ENCODE peak calls at places on chromosomes 4 and X, in nine cellular contexts. T is fibroblast of lung, K is astrocyte of the spinal cord, Z is lower lobe of right lung, F is endothelial cell, G is MM.1S, X is activated B cell treated with CpG ODN at 0.5 μM for 24 hours, J is mucosa of descending colon, U is astrocyte of the cerebellum. Y is an unnamed sample.

GRCh38 chrX:40098264-40099045 is 697 bp upstream of the BCOR start:
- DNase-seq in T (peak; percentile 56), K (peak; percentile 61), Z (peak; percentile 62), F (peak; percentile 30), G (peak; percentile 71), X (peak; percentile 54), J (peak; percentile 76), U (no peak), Y (no peak)

GRCh38 chr4:169179609-169180526 is 90.9 kb downstream of the SH3RF1 start:
- DNase-seq in T (peak; percentile 53), K (peak; percentile 55), Z (no peak), F (no peak), G (no peak), X (no peak), J (no peak), U (no peak), Y (no peak)

GRCh38 chr4:101345271-101345595 is 2.1 kb downstream of the PPP3CA start:
- DNase-seq in T (peak; percentile 43), K (peak; percentile 37), Z (no peak), F (peak; percentile 14), G (no peak), X (peak; percentile 25), J (no peak), U (no peak), Y (peak; percentile 43)

GRCh38 chr4:26424143-26424542 is 66.1 kb downstream of the CCKAR start:
- DNase-seq in T (peak; percentile 44), K (no peak), Z (no peak), F (no peak), G (no peak), X (no peak), J (no peak), U (no peak), Y (no peak)

GRCh38 chrX:124010157-124010556 is 48.7 kb downstream of the STAG2 start:
- DNase-seq in T (no peak), K (no peak), Z (no peak), F (no peak), G (no peak), X (no peak), J (no peak), U (no peak), Y (no peak)

GRCh38 chr4:69497081-69497480 is 1.4 kb upstream of the UGT2B4 start:
- DNase-seq in T (peak; percentile 92), K (peak; percentile 83), Z (no peak), F (no peak), G (peak; percentile 22), X (no peak), J (no peak), U (peak; percentile 62), Y (no peak)

GRCh38 chr4:12724520-12724919 is 759.6 kb downstream of the RAB28 start:
- DNase-seq in T (no peak), K (no peak), Z (no peak), F (no peak), G (peak; percentile 76), X (no peak), J (no peak), U (no peak), Y (no peak)

GRCh38 chr4:121696641-121697461 is at the start of gene ANXA5:
- DNase-seq in T (peak; percentile 87), K (peak; percentile 89), Z (peak; percentile 94), F (peak; percentile 88), G (peak; percentile 90), X (peak; percentile 76), J (peak; percentile 92), U (peak; percentile 53), Y (peak; percentile 83)

GRCh38 chrX:77442728-77443127 is 4.5 kb upstream of the FGF16 start:
- DNase-seq in T (peak; percentile 95), K (peak; percentile 75), Z (no peak), F (no peak), G (no peak), X (no peak), J (no peak), U (peak; percentile 59), Y (no peak)

GRCh38 chr4:68895561-68896198 is 55.9 kb downstream of the UGT2A3 start:
- DNase-seq in T (peak; percentile 47), K (no peak), Z (no peak), F (no peak), G (no peak), X (no peak), J (no peak), U (no peak), Y (no peak)

GRCh38 chr4:9847971-9848764 is 66.7 kb downstream of the DRD5 start:
- DNase-seq in T (no peak), K (no peak), Z (no peak), F (no peak), G (no peak), X (no peak), J (no peak), U (no peak), Y (no peak)

GRCh38 chr4:26583538-26583864 is 383 bp upstream of the TBC1D19 start:
- DNase-seq in T (peak; percentile 81), K (no peak), Z (no peak), F (no peak), G (no peak), X (no peak), J (no peak), U (no peak), Y (no peak)

GRCh38 chr4:4599886-4600285 is 58.0 kb upstream of the STX18 start:
- DNase-seq in T (no peak), K (no peak), Z (no peak), F (no peak), G (no peak), X (no peak), J (no peak), U (no peak), Y (no peak)

GRCh38 chrX:155612312-155613224 is at the start of gene TMLHE:
- DNase-seq in T (peak; percentile 57), K (peak; percentile 57), Z (peak; percentile 70), F (peak; percentile 33), G (peak; percentile 52), X (peak; percentile 51), J (peak; percentile 86), U (peak; percentile 3), Y (peak; percentile 7)

GRCh38 chr4:153345011-153345981 is 808 bp downstream of the MND1 start:
- DNase-seq in T (peak; percentile 61), K (peak; percentile 63), Z (peak; percentile 53), F (peak; percentile 43), G (peak; percentile 78), X (peak; percentile 28), J (peak; percentile 59), U (no peak), Y (peak; percentile 32)

GRCh38 chr4:38013461-38014366 is 53.5 kb downstream of the PTTG2 start:
- DNase-seq in T (peak; percentile 49), K (peak; percentile 76), Z (no peak), F (no peak), G (no peak), X (no peak), J (no peak), U (peak; percentile 53), Y (no peak)

GRCh38 chr4:168679397-168680176 is 182.7 kb downstream of the PALLD start:
- DNase-seq in T (no peak), K (no peak), Z (no peak), F (no peak), G (no peak), X (no peak), J (no peak), U (no peak), Y (no peak)

GRCh38 chr4:15955670-15956069 is 7.3 kb downstream of the FGFBP2 start:
- DNase-seq in T (peak; percentile 13), K (peak; percentile 17), Z (no peak), F (no peak), G (peak; percentile 12), X (no peak), J (no peak), U (no peak), Y (no peak)

GRCh38 chr4:165378763-165379631 is at the start of gene CPE:
- DNase-seq in T (peak; percentile 78), K (peak; percentile 83), Z (peak; percentile 82), F (peak; percentile 77), G (peak; percentile 63), X (peak; percentile 40), J (peak; percentile 69), U (no peak), Y (no peak)

GRCh38 chrX:38805294-38806053 is 4.2 kb downstream of the MID1IP1 start:
- DNase-seq in T (peak; percentile 68), K (peak; percentile 81), Z (peak; percentile 82), F (peak; percentile 42), G (peak; percentile 55), X (peak; percentile 51), J (peak; percentile 80), U (peak; percentile 29), Y (peak; percentile 57)
- TF ChIP-seq CTCF in T (peak; percentile 1), K (no peak), Z (no peak), F (no peak), G (no peak), X (no peak), J (no peak), U (no peak), Y (no peak)

DNA sequence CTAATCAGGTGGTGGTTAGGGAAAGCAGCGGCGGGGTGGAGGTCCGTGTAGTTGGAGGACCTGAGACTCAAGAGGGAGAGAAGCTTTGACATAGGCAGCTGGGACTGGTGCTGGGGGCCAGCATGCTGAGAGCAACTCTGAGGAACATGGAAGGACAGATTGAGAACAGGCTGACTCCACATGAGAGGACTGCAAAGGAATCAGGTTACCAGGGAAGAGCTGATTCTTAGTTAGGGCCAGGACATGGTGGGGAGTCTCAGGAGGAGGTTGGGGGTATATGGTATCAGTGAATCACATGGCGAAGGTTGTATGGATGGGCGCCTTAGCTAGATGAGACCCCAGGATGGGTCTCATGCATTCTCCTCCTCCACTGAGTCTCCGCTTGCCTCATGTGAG is 264.0 kb upstream of the BOD1L1 start:
- DNase-seq in T (peak; percentile 56), K (peak; percentile 80), Z (no peak), F (no peak), G (no peak), X (no peak), J (no peak), U (no peak), Y (no peak)
- TF ChIP-seq CTCF in T (no peak), K (no peak), Z (no peak), F (no peak), G (no peak), X (no peak), J (no peak), U (no peak), Y (no peak)

GRCh38 chrX:69025802-69026301 is 139.4 kb downstream of the PJA1 start:
- DNase-seq in T (peak; percentile 62), K (peak; percentile 27), Z (no peak), F (no peak), G (no peak), X (no peak), J (no peak), U (no peak), Y (no peak)
- TF ChIP-seq CTCF in T (no peak), K (no peak), Z (no peak), F (no peak), G (no peak), X (no peak), J (no peak), U (no peak), Y (no peak)

DNA sequence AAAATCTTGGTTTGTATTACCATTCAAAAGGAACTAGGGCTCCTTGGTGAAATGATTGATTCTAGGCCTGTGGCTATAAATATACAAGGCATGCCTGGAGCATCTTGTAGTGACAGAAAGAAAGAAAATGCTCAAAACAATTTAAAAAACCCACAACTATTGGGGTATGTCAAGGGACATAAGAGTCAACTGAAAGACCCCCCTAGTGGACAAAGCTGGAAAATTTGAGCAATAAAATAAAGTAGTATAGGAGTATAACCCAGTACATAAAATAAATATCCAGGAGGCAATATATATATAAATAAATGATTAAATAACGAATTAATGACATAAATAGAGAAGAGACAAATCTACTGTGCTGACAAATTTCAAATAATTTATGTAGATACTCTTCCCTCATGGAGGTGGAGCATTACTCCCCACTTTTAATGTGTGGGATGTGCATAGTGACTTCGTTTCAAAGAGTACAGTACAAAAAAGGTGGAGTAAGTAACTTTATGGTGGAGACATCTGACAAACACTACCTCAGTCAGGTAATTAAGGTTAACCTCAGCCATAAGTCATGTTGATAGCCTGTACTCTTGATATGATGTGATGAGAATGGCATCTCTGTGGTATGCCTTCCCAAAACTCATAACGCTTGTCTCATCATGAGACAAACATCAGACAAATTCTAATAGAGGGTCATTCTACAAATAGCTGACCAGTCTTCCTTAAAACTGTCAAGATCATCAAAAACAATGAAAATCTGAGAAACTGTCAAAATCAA is 185.0 kb upstream of the GLRA2 start:
- DNase-seq in T (no peak), K (no peak), Z (no peak), F (no peak), G (no peak), X (no peak), J (no peak), U (no peak), Y (no peak)
- TF ChIP-seq CTCF in T (peak; percentile 3), K (no peak), Z (no peak), F (peak; percentile 20), G (no peak), X (no peak), J (no peak), U (no peak), Y (no peak)

Y was measured in AG09319.